ENCODE peak calls at places on chromosome 13, in ten cellular contexts. One of them, this sample, is unnamed.

GRCh38 chr13:101917475-101917810 is 465.0 kb downstream of the ITGBL1 start:
- DNase-seq in HS-5: no peak
- DNase-seq in fibroblast of lung: no peak
- DNase-seq in neural progenitor cell: peak; percentile 54
- DNase-seq in T-helper 17 cell: no peak
- DNase-seq in activated naive CD4-positive, alpha-beta T cell treated with anti-CD3 and anti-CD28 coated beads, Interleukin-2, amount 50 U/mL, for 16 hours: no peak
- DNase-seq in fibroblast of the aortic adventitia: no peak
- DNase-seq in stimulated activated CD4-positive, alpha-beta T cell treated with anti-CD3 and anti-CD28 coated beads, TNF-alpha, amount 100 ng/mL, for 1 hour: no peak
- DNase-seq in neural crest cell: no peak
- DNase-seq in NK-92 treated with Interleukin-12 subunit alpha and Interleukin-12 subunit beta, amount 100 ng/mL, for 24 hours: no peak
- DNase-seq in this sample: no peak

GRCh38 chr13:44108345-44108858 is 228.7 kb downstream of the LACC1 start:
- DNase-seq in HS-5: no peak
- DNase-seq in fibroblast of lung: no peak
- DNase-seq in neural progenitor cell: no peak
- DNase-seq in T-helper 17 cell: no peak
- DNase-seq in activated naive CD4-positive, alpha-beta T cell treated with anti-CD3 and anti-CD28 coated beads, Interleukin-2, amount 50 U/mL, for 16 hours: no peak
- DNase-seq in fibroblast of the aortic adventitia: no peak
- DNase-seq in stimulated activated CD4-positive, alpha-beta T cell treated with anti-CD3 and anti-CD28 coated beads, TNF-alpha, amount 100 ng/mL, for 1 hour: no peak
- DNase-seq in neural crest cell: no peak
- DNase-seq in NK-92 treated with Interleukin-12 subunit alpha and Interleukin-12 subunit beta, amount 100 ng/mL, for 24 hours: no peak
- DNase-seq in this sample: no peak

GRCh38 chr13:30114586-30115256 is 192.6 kb downstream of the KATNAL1 start:
- DNase-seq in HS-5: peak; percentile 25
- DNase-seq in fibroblast of lung: peak; percentile 68
- DNase-seq in neural progenitor cell: peak; percentile 95
- DNase-seq in T-helper 17 cell: peak; percentile 97
- DNase-seq in activated naive CD4-positive, alpha-beta T cell treated with anti-CD3 and anti-CD28 coated beads, Interleukin-2, amount 50 U/mL, for 16 hours: peak; percentile 96
- DNase-seq in fibroblast of the aortic adventitia: peak; percentile 77
- DNase-seq in stimulated activated CD4-positive, alpha-beta T cell treated with anti-CD3 and anti-CD28 coated beads, TNF-alpha, amount 100 ng/mL, for 1 hour: peak; percentile 90
- DNase-seq in neural crest cell: peak; percentile 97
- DNase-seq in NK-92 treated with Interleukin-12 subunit alpha and Interleukin-12 subunit beta, amount 100 ng/mL, for 24 hours: peak; percentile 74
- DNase-seq in this sample: peak; percentile 63

GRCh38 chr13:43239441-43239840 is 216.1 kb downstream of the DNAJC15 start:
- DNase-seq in HS-5: no peak
- DNase-seq in fibroblast of lung: no peak
- DNase-seq in neural progenitor cell: no peak
- DNase-seq in T-helper 17 cell: no peak
- DNase-seq in activated naive CD4-positive, alpha-beta T cell treated with anti-CD3 and anti-CD28 coated beads, Interleukin-2, amount 50 U/mL, for 16 hours: no peak
- DNase-seq in fibroblast of the aortic adventitia: no peak
- DNase-seq in stimulated activated CD4-positive, alpha-beta T cell treated with anti-CD3 and anti-CD28 coated beads, TNF-alpha, amount 100 ng/mL, for 1 hour: no peak
- DNase-seq in neural crest cell: no peak
- DNase-seq in NK-92 treated with Interleukin-12 subunit alpha and Interleukin-12 subunit beta, amount 100 ng/mL, for 24 hours: no peak
- DNase-seq in this sample: no peak

GRCh38 chr13:112583592-112584277 is 4.2 kb downstream of the TUBGCP3 start:
- DNase-seq in HS-5: no peak
- DNase-seq in fibroblast of lung: no peak
- DNase-seq in neural progenitor cell: no peak
- DNase-seq in T-helper 17 cell: no peak
- DNase-seq in activated naive CD4-positive, alpha-beta T cell treated with anti-CD3 and anti-CD28 coated beads, Interleukin-2, amount 50 U/mL, for 16 hours: no peak
- DNase-seq in fibroblast of the aortic adventitia: no peak
- DNase-seq in stimulated activated CD4-positive, alpha-beta T cell treated with anti-CD3 and anti-CD28 coated beads, TNF-alpha, amount 100 ng/mL, for 1 hour: no peak
- DNase-seq in neural crest cell: no peak
- DNase-seq in NK-92 treated with Interleukin-12 subunit alpha and Interleukin-12 subunit beta, amount 100 ng/mL, for 24 hours: no peak
- DNase-seq in this sample: no peak

GRCh38 chr13:79810671-79811070 is 329.7 kb downstream of the NDFIP2 start:
- DNase-seq in HS-5: peak; percentile 18
- DNase-seq in fibroblast of lung: peak; percentile 3
- DNase-seq in neural progenitor cell: peak; percentile 29
- DNase-seq in T-helper 17 cell: no peak
- DNase-seq in activated naive CD4-positive, alpha-beta T cell treated with anti-CD3 and anti-CD28 coated beads, Interleukin-2, amount 50 U/mL, for 16 hours: no peak
- DNase-seq in fibroblast of the aortic adventitia: peak; percentile 66
- DNase-seq in stimulated activated CD4-positive, alpha-beta T cell treated with anti-CD3 and anti-CD28 coated beads, TNF-alpha, amount 100 ng/mL, for 1 hour: no peak
- DNase-seq in neural crest cell: no peak
- DNase-seq in NK-92 treated with Interleukin-12 subunit alpha and Interleukin-12 subunit beta, amount 100 ng/mL, for 24 hours: no peak
- DNase-seq in this sample: peak; percentile 71

GRCh38 chr13:114004416-114005205 is 30.7 kb upstream of the C13orf46 start:
- DNase-seq in HS-5: no peak
- DNase-seq in fibroblast of lung: peak; percentile 76
- DNase-seq in neural progenitor cell: no peak
- DNase-seq in T-helper 17 cell: no peak
- DNase-seq in activated naive CD4-positive, alpha-beta T cell treated with anti-CD3 and anti-CD28 coated beads, Interleukin-2, amount 50 U/mL, for 16 hours: no peak
- DNase-seq in fibroblast of the aortic adventitia: peak; percentile 85
- DNase-seq in stimulated activated CD4-positive, alpha-beta T cell treated with anti-CD3 and anti-CD28 coated beads, TNF-alpha, amount 100 ng/mL, for 1 hour: no peak
- DNase-seq in neural crest cell: no peak
- DNase-seq in NK-92 treated with Interleukin-12 subunit alpha and Interleukin-12 subunit beta, amount 100 ng/mL, for 24 hours: no peak
- DNase-seq in this sample: peak; percentile 54

GRCh38 chr13:102846261-102847015 is 606 bp downstream of the ERCC5 start:
- DNase-seq in HS-5: no peak
- DNase-seq in fibroblast of lung: peak; percentile 41
- DNase-seq in neural progenitor cell: peak; percentile 33
- DNase-seq in T-helper 17 cell: peak; percentile 17
- DNase-seq in activated naive CD4-positive, alpha-beta T cell treated with anti-CD3 and anti-CD28 coated beads, Interleukin-2, amount 50 U/mL, for 16 hours: peak; percentile 42
- DNase-seq in fibroblast of the aortic adventitia: peak; percentile 54
- DNase-seq in stimulated activated CD4-positive, alpha-beta T cell treated with anti-CD3 and anti-CD28 coated beads, TNF-alpha, amount 100 ng/mL, for 1 hour: no peak
- DNase-seq in neural crest cell: peak; percentile 7
- DNase-seq in NK-92 treated with Interleukin-12 subunit alpha and Interleukin-12 subunit beta, amount 100 ng/mL, for 24 hours: peak; percentile 47
- DNase-seq in this sample: peak; percentile 18

GRCh38 chr13:61833228-61833627 is 417.6 kb upstream of the PCDH20 start:
- DNase-seq in HS-5: no peak
- DNase-seq in fibroblast of lung: no peak
- DNase-seq in neural progenitor cell: no peak
- DNase-seq in T-helper 17 cell: no peak
- DNase-seq in activated naive CD4-positive, alpha-beta T cell treated with anti-CD3 and anti-CD28 coated beads, Interleukin-2, amount 50 U/mL, for 16 hours: no peak
- DNase-seq in fibroblast of the aortic adventitia: no peak
- DNase-seq in stimulated activated CD4-positive, alpha-beta T cell treated with anti-CD3 and anti-CD28 coated beads, TNF-alpha, amount 100 ng/mL, for 1 hour: no peak
- DNase-seq in neural crest cell: no peak
- DNase-seq in NK-92 treated with Interleukin-12 subunit alpha and Interleukin-12 subunit beta, amount 100 ng/mL, for 24 hours: no peak
- DNase-seq in this sample: peak; percentile 2

GRCh38 chr13:108572782-108573211 is 56.6 kb upstream of the MYO16 start:
- DNase-seq in HS-5: no peak
- DNase-seq in fibroblast of lung: no peak
- DNase-seq in neural progenitor cell: no peak
- DNase-seq in T-helper 17 cell: no peak
- DNase-seq in activated naive CD4-positive, alpha-beta T cell treated with anti-CD3 and anti-CD28 coated beads, Interleukin-2, amount 50 U/mL, for 16 hours: no peak
- DNase-seq in fibroblast of the aortic adventitia: no peak
- DNase-seq in stimulated activated CD4-positive, alpha-beta T cell treated with anti-CD3 and anti-CD28 coated beads, TNF-alpha, amount 100 ng/mL, for 1 hour: no peak
- DNase-seq in neural crest cell: no peak
- DNase-seq in NK-92 treated with Interleukin-12 subunit alpha and Interleukin-12 subunit beta, amount 100 ng/mL, for 24 hours: no peak
- DNase-seq in this sample: no peak

GRCh38 chr13:40350283-40350992 is 316.0 kb downstream of the FOXO1 start:
- DNase-seq in HS-5: no peak
- DNase-seq in fibroblast of lung: peak; percentile 90
- DNase-seq in neural progenitor cell: no peak
- DNase-seq in T-helper 17 cell: no peak
- DNase-seq in activated naive CD4-positive, alpha-beta T cell treated with anti-CD3 and anti-CD28 coated beads, Interleukin-2, amount 50 U/mL, for 16 hours: no peak
- DNase-seq in fibroblast of the aortic adventitia: no peak
- DNase-seq in stimulated activated CD4-positive, alpha-beta T cell treated with anti-CD3 and anti-CD28 coated beads, TNF-alpha, amount 100 ng/mL, for 1 hour: no peak
- DNase-seq in neural crest cell: no peak
- DNase-seq in NK-92 treated with Interleukin-12 subunit alpha and Interleukin-12 subunit beta, amount 100 ng/mL, for 24 hours: no peak
- DNase-seq in this sample: no peak

GRCh38 chr13:93296584-93296983 is 70.0 kb downstream of the GPC6 start:
- DNase-seq in HS-5: no peak
- DNase-seq in fibroblast of lung: no peak
- DNase-seq in neural progenitor cell: no peak
- DNase-seq in T-helper 17 cell: no peak
- DNase-seq in activated naive CD4-positive, alpha-beta T cell treated with anti-CD3 and anti-CD28 coated beads, Interleukin-2, amount 50 U/mL, for 16 hours: no peak
- DNase-seq in fibroblast of the aortic adventitia: no peak
- DNase-seq in stimulated activated CD4-positive, alpha-beta T cell treated with anti-CD3 and anti-CD28 coated beads, TNF-alpha, amount 100 ng/mL, for 1 hour: no peak
- DNase-seq in neural crest cell: no peak
- DNase-seq in NK-92 treated with Interleukin-12 subunit alpha and Interleukin-12 subunit beta, amount 100 ng/mL, for 24 hours: no peak
- DNase-seq in this sample: no peak

GRCh38 chr13:77584111-77584510 is 48.6 kb downstream of the SCEL start:
- DNase-seq in HS-5: no peak
- DNase-seq in fibroblast of lung: no peak
- DNase-seq in neural progenitor cell: no peak
- DNase-seq in T-helper 17 cell: no peak
- DNase-seq in activated naive CD4-positive, alpha-beta T cell treated with anti-CD3 and anti-CD28 coated beads, Interleukin-2, amount 50 U/mL, for 16 hours: no peak
- DNase-seq in fibroblast of the aortic adventitia: no peak
- DNase-seq in stimulated activated CD4-positive, alpha-beta T cell treated with anti-CD3 and anti-CD28 coated beads, TNF-alpha, amount 100 ng/mL, for 1 hour: no peak
- DNase-seq in neural crest cell: no peak
- DNase-seq in NK-92 treated with Interleukin-12 subunit alpha and Interleukin-12 subunit beta, amount 100 ng/mL, for 24 hours: no peak
- DNase-seq in this sample: no peak

GRCh38 chr13:110509971-110510786 is 51.3 kb downstream of the RAB20 start:
- DNase-seq in HS-5: no peak
- DNase-seq in fibroblast of lung: no peak
- DNase-seq in neural progenitor cell: no peak
- DNase-seq in T-helper 17 cell: no peak
- DNase-seq in activated naive CD4-positive, alpha-beta T cell treated with anti-CD3 and anti-CD28 coated beads, Interleukin-2, amount 50 U/mL, for 16 hours: no peak
- DNase-seq in fibroblast of the aortic adventitia: no peak
- DNase-seq in stimulated activated CD4-positive, alpha-beta T cell treated with anti-CD3 and anti-CD28 coated beads, TNF-alpha, amount 100 ng/mL, for 1 hour: no peak
- DNase-seq in neural crest cell: no peak
- DNase-seq in NK-92 treated with Interleukin-12 subunit alpha and Interleukin-12 subunit beta, amount 100 ng/mL, for 24 hours: no peak
- DNase-seq in this sample: no peak

This sample was measured in astrocyte.